ENCODE peak calls at places on chromosomes 2 and 18, in four cellular contexts. One of them, this sample, is unnamed.

GRCh38 chr2:198545411-198545810 is 741.0 kb downstream of the PLCL1 start:
- DNase-seq in adrenal gland: no peak
- DNase-seq in stomach: no peak
- DNase-seq in fibroblast of the aortic adventitia: no peak
- DNase-seq in this sample: no peak

GRCh38 chr18:76354348-76354747 is 140.7 kb downstream of the ZNF516 start:
- DNase-seq in adrenal gland: peak
- DNase-seq in stomach: no peak
- DNase-seq in fibroblast of the aortic adventitia: peak
- DNase-seq in this sample: peak

GRCh38 chr2:133247613-133248012 is 320.6 kb downstream of the NCKAP5 start:
- DNase-seq in stomach: no peak
- DNase-seq in adrenal gland: peak
- DNase-seq in fibroblast of the aortic adventitia: no peak
- DNase-seq in this sample: no peak

GRCh38 chr2:189318761-189319160 is 122.5 kb upstream of the WDR75 start:
- DNase-seq in stomach: no peak
- DNase-seq in adrenal gland: no peak
- DNase-seq in fibroblast of the aortic adventitia: peak
- DNase-seq in this sample: no peak

GRCh38 chr2:75289771-75290170 is 90.5 kb upstream of the TACR1 start:
- DNase-seq in adrenal gland: no peak
- DNase-seq in fibroblast of the aortic adventitia: peak
- DNase-seq in stomach: no peak
- DNase-seq in this sample: no peak

GRCh38 chr2:101946372-101946771 is 45.4 kb upstream of the IL1R2 start:
- DNase-seq in fibroblast of the aortic adventitia: no peak
- DNase-seq in adrenal gland: no peak
- DNase-seq in stomach: no peak
- DNase-seq in this sample: no peak

GRCh38 chr2:111624401-111625156 is 259.4 kb downstream of the ANAPC1 start:
- DNase-seq in adrenal gland: no peak
- DNase-seq in fibroblast of the aortic adventitia: peak
- DNase-seq in stomach: no peak
- DNase-seq in this sample: no peak

GRCh38 chr2:113061241-113061640 is 2.2 kb downstream of the IL36RN start:
- DNase-seq in fibroblast of the aortic adventitia: no peak
- DNase-seq in adrenal gland: no peak
- DNase-seq in stomach: no peak
- DNase-seq in this sample: no peak

GRCh38 chr2:118371500-118371899 is 283.2 kb downstream of the INSIG2 start:
- DNase-seq in adrenal gland: no peak
- DNase-seq in fibroblast of the aortic adventitia: peak
- DNase-seq in stomach: no peak
- DNase-seq in this sample: no peak

GRCh38 chr2:186959486-186959885 is 110.5 kb upstream of the ZSWIM2 start:
- DNase-seq in fibroblast of the aortic adventitia: no peak
- DNase-seq in stomach: no peak
- DNase-seq in adrenal gland: no peak
- DNase-seq in this sample: no peak

GRCh38 chr2:48395658-48396057 is 134.3 kb upstream of the STON1 start:
- DNase-seq in adrenal gland: no peak
- DNase-seq in stomach: no peak
- DNase-seq in fibroblast of the aortic adventitia: no peak
- DNase-seq in this sample: no peak

GRCh38 chr2:186181625-186182024 is 304.4 kb upstream of the ZC3H15 start:
- DNase-seq in adrenal gland: no peak
- DNase-seq in fibroblast of the aortic adventitia: no peak
- DNase-seq in stomach: no peak
- DNase-seq in this sample: no peak

GRCh38 chr18:35138773-35139172 is 97.6 kb downstream of the MAPRE2 start:
- DNase-seq in stomach: no peak
- DNase-seq in fibroblast of the aortic adventitia: no peak
- DNase-seq in adrenal gland: peak
- DNase-seq in this sample: no peak

GRCh38 chr2:223952280-223952968 is 4.8 kb upstream of the MRPL44 start:
- DNase-seq in stomach: no peak
- DNase-seq in fibroblast of the aortic adventitia: no peak
- DNase-seq in adrenal gland: no peak
- DNase-seq in this sample: no peak

GRCh38 chr2:222613715-222614331 is 42.1 kb downstream of the FARSB start:
- DNase-seq in stomach: no peak
- DNase-seq in adrenal gland: peak
- DNase-seq in fibroblast of the aortic adventitia: peak
- DNase-seq in this sample: peak

GRCh38 chr18:59719533-59720325 is 22.5 kb upstream of the CCBE1 start:
- DNase-seq in fibroblast of the aortic adventitia: peak
- DNase-seq in adrenal gland: no peak
- DNase-seq in stomach: no peak
- DNase-seq in this sample: peak

GRCh38 chr2:127398239-127398590 is 10.4 kb upstream of the MAP3K2 start:
- DNase-seq in fibroblast of the aortic adventitia: peak
- DNase-seq in adrenal gland: peak
- DNase-seq in stomach: peak
- DNase-seq in this sample: peak

GRCh38 chr18:69102959-69103358 is 297.7 kb upstream of the DOK6 start:
- DNase-seq in stomach: no peak
- DNase-seq in fibroblast of the aortic adventitia: no peak
- DNase-seq in adrenal gland: no peak
- DNase-seq in this sample: no peak

GRCh38 chr2:46849741-46850474 is 65.7 kb downstream of the MCFD2 start:
- DNase-seq in adrenal gland: peak
- DNase-seq in stomach: peak
- DNase-seq in fibroblast of the aortic adventitia: peak
- DNase-seq in this sample: peak

GRCh38 chr2:190927257-190927656 is 46.6 kb downstream of the GLS start:
- DNase-seq in adrenal gland: no peak
- DNase-seq in fibroblast of the aortic adventitia: peak
- DNase-seq in stomach: no peak
- DNase-seq in this sample: peak

GRCh38 chr18:76476665-76477561 is 18.1 kb downstream of the ZNF516 start:
- DNase-seq in stomach: no peak
- DNase-seq in fibroblast of the aortic adventitia: peak
- DNase-seq in adrenal gland: no peak
- DNase-seq in this sample: peak

GRCh38 chr18:23981369-23981768 is 33.2 kb upstream of the TTC39C start:
- DNase-seq in fibroblast of the aortic adventitia: no peak
- DNase-seq in adrenal gland: no peak
- DNase-seq in stomach: no peak
- DNase-seq in this sample: peak

GRCh38 chr2:73295751-73296400 is 2.5 kb upstream of the EGR4 start:
- DNase-seq in fibroblast of the aortic adventitia: no peak
- DNase-seq in stomach: no peak
- DNase-seq in adrenal gland: no peak
- DNase-seq in this sample: peak

GRCh38 chr2:151410485-151410833 is 757 bp downstream of the RIF1 start:
- DNase-seq in adrenal gland: peak
- DNase-seq in stomach: peak
- DNase-seq in fibroblast of the aortic adventitia: no peak
- DNase-seq in this sample: peak

GRCh38 chr2:71999580-71999979 is 148.1 kb downstream of the CYP26B1 start:
- DNase-seq in adrenal gland: no peak
- DNase-seq in stomach: no peak
- DNase-seq in fibroblast of the aortic adventitia: no peak
- DNase-seq in this sample: peak

GRCh38 chr2:239697765-239698164 is 296.9 kb upstream of the HDAC4 start:
- DNase-seq in fibroblast of the aortic adventitia: no peak
- DNase-seq in stomach: no peak
- DNase-seq in adrenal gland: no peak
- DNase-seq in this sample: peak

GRCh38 chr2:13581471-13581870 is 864.7 kb downstream of the TRIB2 start:
- DNase-seq in stomach: no peak
- DNase-seq in fibroblast of the aortic adventitia: no peak
- DNase-seq in adrenal gland: no peak
- DNase-seq in this sample: no peak

GRCh38 chr18:44826418-44827259 is 146.0 kb downstream of the SETBP1 start:
- DNase-seq in stomach: peak
- DNase-seq in fibroblast of the aortic adventitia: peak
- DNase-seq in adrenal gland: peak
- DNase-seq in this sample: peak

GRCh38 chr2:193371200-193371599 is 1176.5 kb upstream of the TMEFF2 start:
- DNase-seq in adrenal gland: no peak
- DNase-seq in fibroblast of the aortic adventitia: no peak
- DNase-seq in stomach: no peak
- DNase-seq in this sample: no peak

DNA sequence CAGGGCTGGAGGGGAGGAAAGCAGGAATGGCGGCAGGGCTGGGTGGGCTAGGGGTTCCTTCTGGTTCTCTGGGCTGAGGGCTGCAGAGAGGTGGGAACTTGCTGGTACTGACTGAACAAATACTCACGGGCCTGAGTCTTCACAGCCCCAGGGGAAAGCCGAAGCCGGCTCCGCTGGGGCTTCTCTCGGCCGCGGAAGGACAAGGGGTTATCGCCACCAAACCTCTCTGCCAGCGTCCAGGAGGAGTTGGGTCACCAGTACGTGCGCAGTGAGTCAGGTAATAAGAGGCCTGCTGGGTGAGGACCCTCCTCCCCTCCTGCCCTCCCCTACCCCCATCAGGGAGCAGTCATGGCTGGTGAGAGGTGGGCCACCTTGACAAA is 13.5 kb upstream of the GMPPA start:
- DNase-seq in stomach: no peak
- DNase-seq in fibroblast of the aortic adventitia: no peak
- DNase-seq in adrenal gland: no peak
- DNase-seq in this sample: no peak
- H3K4me3 ChIP-seq in stomach: peak
- H3K4me3 ChIP-seq in fibroblast of the aortic adventitia: no peak
- H3K4me3 ChIP-seq in adrenal gland: no peak
- H3K4me3 ChIP-seq in this sample: no peak

GRCh38 chr2:109143214-109144187 is 14.5 kb downstream of the SH3RF3 start:
- DNase-seq in stomach: no peak
- DNase-seq in adrenal gland: no peak
- DNase-seq in fibroblast of the aortic adventitia: no peak
- DNase-seq in this sample: no peak

GRCh38 chr2:109145286-109145685 is 16.3 kb downstream of the SH3RF3 start:
- DNase-seq in fibroblast of the aortic adventitia: no peak
- DNase-seq in adrenal gland: no peak
- DNase-seq in stomach: no peak
- DNase-seq in this sample: no peak

GRCh38 chr2:109142416-109143210 is 13.6 kb downstream of the SH3RF3 start:
- DNase-seq in adrenal gland: no peak
- DNase-seq in stomach: no peak
- DNase-seq in fibroblast of the aortic adventitia: no peak
- DNase-seq in this sample: no peak

GRCh38 chr2:109144271-109144670 is 15.3 kb downstream of the SH3RF3 start:
- DNase-seq in stomach: no peak
- DNase-seq in fibroblast of the aortic adventitia: no peak
- DNase-seq in adrenal gland: no peak
- DNase-seq in this sample: no peak

GRCh38 chr2:109144721-109145120 is 15.7 kb downstream of the SH3RF3 start:
- DNase-seq in fibroblast of the aortic adventitia: no peak
- DNase-seq in adrenal gland: no peak
- DNase-seq in stomach: no peak
- DNase-seq in this sample: peak
- H3K4me3 ChIP-seq in fibroblast of the aortic adventitia: no peak
- H3K4me3 ChIP-seq in adrenal gland: no peak
- H3K4me3 ChIP-seq in stomach: no peak
- H3K4me3 ChIP-seq in this sample: no peak

DNA sequence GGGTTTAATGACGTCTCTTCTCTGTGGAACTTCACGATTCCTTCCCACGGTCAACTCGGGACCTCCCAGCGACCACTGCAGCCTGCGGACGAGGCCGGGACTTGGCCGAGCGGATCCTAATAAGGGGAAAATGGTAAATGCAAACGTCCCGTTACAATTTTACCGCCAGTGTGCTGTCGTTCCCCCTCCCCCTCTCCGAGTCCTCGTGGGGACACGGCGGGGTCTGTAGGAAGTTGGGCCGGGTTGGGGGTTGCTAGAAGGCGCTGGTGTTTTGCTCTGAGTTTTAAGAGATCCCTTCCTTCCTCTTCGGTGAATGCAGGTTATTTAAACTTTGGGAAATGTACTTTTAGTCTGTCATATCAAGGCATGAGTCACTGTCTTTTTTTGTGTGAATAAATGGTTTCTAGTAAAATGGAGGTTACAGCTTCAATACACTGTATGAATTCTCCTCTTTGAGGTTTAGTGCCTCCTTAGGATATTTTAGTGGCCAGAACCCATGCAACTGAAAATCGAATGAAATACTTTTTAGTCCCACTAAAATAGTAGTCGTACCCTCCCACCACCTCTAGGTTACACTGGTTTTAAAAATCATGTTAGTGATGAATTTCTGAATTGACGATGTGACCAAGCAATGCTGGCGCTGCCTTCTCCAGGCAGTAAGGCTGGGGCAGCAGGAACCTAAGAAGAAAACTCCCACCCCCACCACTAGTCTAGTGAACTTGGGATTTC is 2.3 kb downstream of the HOXD11 start:
- DNase-seq in fibroblast of the aortic adventitia: no peak
- DNase-seq in adrenal gland: no peak
- DNase-seq in stomach: no peak
- DNase-seq in this sample: peak
- H3K4me3 ChIP-seq in fibroblast of the aortic adventitia: no peak
- H3K4me3 ChIP-seq in adrenal gland: no peak
- H3K4me3 ChIP-seq in stomach: no peak
- H3K4me3 ChIP-seq in this sample: no peak

GRCh38 chr18:80172056-80172455 is 63.0 kb downstream of the ADNP2 start:
- DNase-seq in stomach: no peak
- DNase-seq in adrenal gland: no peak
- DNase-seq in fibroblast of the aortic adventitia: peak
- DNase-seq in this sample: no peak

GRCh38 chr18:80169607-80170006 is 60.5 kb downstream of the ADNP2 start:
- DNase-seq in stomach: no peak
- DNase-seq in fibroblast of the aortic adventitia: peak
- DNase-seq in adrenal gland: no peak
- DNase-seq in this sample: peak

GRCh38 chr18:80168982-80169381 is 59.9 kb downstream of the ADNP2 start:
- DNase-seq in stomach: peak
- DNase-seq in fibroblast of the aortic adventitia: no peak
- DNase-seq in adrenal gland: no peak
- DNase-seq in this sample: no peak

GRCh38 chr18:80171190-80171872 is 62.3 kb downstream of the ADNP2 start:
- DNase-seq in adrenal gland: peak
- DNase-seq in stomach: peak
- DNase-seq in fibroblast of the aortic adventitia: peak
- DNase-seq in this sample: peak

DNA sequence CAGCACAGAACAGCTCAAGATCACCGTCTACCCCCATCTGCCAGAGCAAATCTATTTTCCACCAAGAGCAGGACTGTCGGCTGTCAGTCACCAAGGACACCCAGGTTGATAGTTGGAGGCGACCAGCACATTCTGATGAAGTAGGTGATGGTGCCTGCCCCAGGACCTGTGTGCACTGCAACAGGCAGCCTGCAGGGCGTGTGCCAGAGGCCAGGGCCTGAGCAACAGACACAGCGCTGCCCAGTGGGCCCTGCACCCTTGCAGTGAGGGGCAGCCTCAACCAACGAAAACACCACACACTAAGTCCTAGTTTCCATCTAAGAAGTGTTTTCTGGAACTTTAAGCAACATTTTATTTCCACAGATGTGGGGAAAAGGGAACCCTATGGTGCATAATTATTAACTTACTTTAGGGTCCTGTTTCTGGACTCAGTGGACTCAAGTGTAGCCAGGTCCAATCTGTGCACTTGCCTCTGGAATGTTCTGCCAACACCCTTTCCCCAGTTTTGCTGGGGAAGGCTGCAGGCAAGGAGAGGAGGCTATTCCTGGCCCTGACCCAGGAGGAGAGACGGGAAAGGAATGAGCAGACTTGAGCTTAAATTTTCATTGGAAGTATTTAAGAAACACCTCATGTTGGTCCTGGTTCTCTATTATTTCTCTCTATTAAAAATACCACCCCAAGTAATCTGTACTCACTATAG is 61.5 kb downstream of the ADNP2 start:
- DNase-seq in stomach: no peak
- DNase-seq in fibroblast of the aortic adventitia: peak
- DNase-seq in adrenal gland: no peak
- DNase-seq in this sample: peak
- H3K4me3 ChIP-seq in stomach: no peak
- H3K4me3 ChIP-seq in fibroblast of the aortic adventitia: no peak
- H3K4me3 ChIP-seq in adrenal gland: no peak
- H3K4me3 ChIP-seq in this sample: peak